ENCODE peak calls at places on chromosomes 12 and 14, in six cellular contexts. S, J, E, K, H and Z are unnamed samples.

GRCh38 chr12:97167598-97167997 is 260.5 kb downstream of the NEDD1 start:
- DNase-seq in S (no peak), J (no peak), E (no peak), K (no peak), H (no peak), Z (no peak)

GRCh38 chr12:87074801-87075200 is 818.6 kb upstream of the MGAT4C start:
- DNase-seq in S (no peak), J (no peak), E (no peak), K (no peak), H (no peak), Z (no peak)

GRCh38 chr12:78802593-78802992 is 62.0 kb upstream of the SYT1 start:
- DNase-seq in S (peak; percentile 64), J (no peak), E (no peak), K (no peak), H (no peak), Z (no peak)

GRCh38 chr14:68695326-68695768 is 97.5 kb downstream of the ZFP36L1 start:
- DNase-seq in S (peak; percentile 99), J (no peak), E (peak; percentile 63), K (no peak), H (no peak), Z (peak; percentile 45)

GRCh38 chr12:9933966-9934365 is 1.8 kb upstream of the CLEC2A start:
- DNase-seq in S (no peak), J (no peak), E (no peak), K (no peak), H (no peak), Z (no peak)

GRCh38 chr12:38664661-38665269 is 240.6 kb downstream of the CPNE8 start:
- DNase-seq in S (peak; percentile 58), J (no peak), E (no peak), K (peak; percentile 44), H (no peak), Z (no peak)

GRCh38 chr14:100534528-100535286 is 52.5 kb downstream of the BEGAIN start:
- DNase-seq in S (no peak), J (peak; percentile 9), E (no peak), K (peak; percentile 48), H (peak; percentile 8), Z (no peak)

GRCh38 chr12:666766-667308 is 3.6 kb upstream of the NINJ2 start:
- DNase-seq in S (peak; percentile 20), J (no peak), E (no peak), K (peak; percentile 7), H (no peak), Z (no peak)

GRCh38 chr12:53806689-53807088 is 54.9 kb upstream of the CISTR start:
- DNase-seq in S (peak; percentile 65), J (no peak), E (no peak), K (no peak), H (no peak), Z (no peak)

GRCh38 chr14:51394391-51394790 is 154.3 kb downstream of the TMX1 start:
- DNase-seq in S (no peak), J (no peak), E (no peak), K (no peak), H (no peak), Z (no peak)

GRCh38 chr14:74491952-74492351 is 1.2 kb downstream of the NPC2 start:
- DNase-seq in S (peak; percentile 64), J (no peak), E (no peak), K (peak; percentile 50), H (no peak), Z (no peak)

GRCh38 chr14:37417833-37418232 is 177.2 kb downstream of the FOXA1 start:
- DNase-seq in S (no peak), J (no peak), E (no peak), K (no peak), H (no peak), Z (no peak)

GRCh38 chr12:83954071-83954789 is 958.4 kb downstream of the SLC6A15 start:
- DNase-seq in S (no peak), J (no peak), E (no peak), K (peak; percentile 2), H (no peak), Z (no peak)

GRCh38 chr14:50047274-50047676 is 69.1 kb downstream of the VCPKMT start:
- DNase-seq in S (no peak), J (no peak), E (no peak), K (no peak), H (no peak), Z (no peak)

GRCh38 chr12:1605129-1606020 is 11.0 kb upstream of the FBXL14 start:
- DNase-seq in S (peak; percentile 83), J (peak; percentile 46), E (peak; percentile 57), K (peak; percentile 84), H (peak; percentile 31), Z (peak; percentile 45)

GRCh38 chr12:65122661-65123060 is 1.6 kb upstream of the WIF1 start:
- DNase-seq in S (no peak), J (no peak), E (no peak), K (peak; percentile 20), H (no peak), Z (no peak)

GRCh38 chr14:103483600-103483999 is 39.0 kb downstream of the CKB start:
- DNase-seq in S (peak; percentile 97), J (no peak), E (no peak), K (no peak), H (no peak), Z (no peak)

GRCh38 chr12:127998936-127999467 is 268.0 kb upstream of the TMEM132C start:
- DNase-seq in S (no peak), J (no peak), E (no peak), K (no peak), H (no peak), Z (no peak)

GRCh38 chr12:57863676-57864075 is 17.1 kb upstream of the CTDSP2 start:
- DNase-seq in S (no peak), J (no peak), E (no peak), K (no peak), H (no peak), Z (no peak)

GRCh38 chr12:108173160-108173559 is 44.1 kb downstream of the WSCD2 start:
- DNase-seq in S (no peak), J (no peak), E (no peak), K (peak; percentile 41), H (no peak), Z (no peak)

GRCh38 chr12:77924703-77925102 is 94.0 kb downstream of the NAV3 start:
- DNase-seq in S (no peak), J (no peak), E (no peak), K (no peak), H (no peak), Z (no peak)

GRCh38 chr14:103382375-103382774 is 2.8 kb upstream of the MARK3 start:
- DNase-seq in S (peak; percentile 78), J (no peak), E (no peak), K (no peak), H (no peak), Z (no peak)

GRCh38 chr12:48977290-48978281 is 536 bp upstream of the WNT1 start:
- DNase-seq in S (peak; percentile 54), J (no peak), E (peak; percentile 75), K (peak; percentile 82), H (peak; percentile 79), Z (peak; percentile 87)

GRCh38 chr12:105409881-105410471 is 79.5 kb downstream of the C12orf75 start:
- DNase-seq in S (peak; percentile 41), J (peak; percentile 20), E (peak; percentile 30), K (no peak), H (no peak), Z (no peak)

GRCh38 chr12:124713041-124713435 is 145.6 kb upstream of the NCOR2 start:
- DNase-seq in S (no peak), J (peak; percentile 42), E (peak; percentile 66), K (no peak), H (no peak), Z (no peak)

GRCh38 chr12:68036642-68037041 is 47.4 kb downstream of the IFNG-AS1 start:
- DNase-seq in S (no peak), J (no peak), E (no peak), K (no peak), H (no peak), Z (peak; percentile 54)

GRCh38 chr14:99230271-99231141 is 41.5 kb downstream of the BCL11B start:
- DNase-seq in S (peak; percentile 53), J (no peak), E (no peak), K (peak; percentile 64), H (no peak), Z (peak; percentile 78)

GRCh38 chr12:57845478-57846284 is 848 bp downstream of the CTDSP2 start:
- DNase-seq in S (peak; percentile 56), J (peak; percentile 81), E (peak; percentile 81), K (peak; percentile 83), H (peak; percentile 68), Z (peak; percentile 65)

GRCh38 chr12:108623577-108623976 is 10.1 kb downstream of the SELPLG start:
- DNase-seq in S (no peak), J (no peak), E (no peak), K (no peak), H (no peak), Z (no peak)

DNA sequence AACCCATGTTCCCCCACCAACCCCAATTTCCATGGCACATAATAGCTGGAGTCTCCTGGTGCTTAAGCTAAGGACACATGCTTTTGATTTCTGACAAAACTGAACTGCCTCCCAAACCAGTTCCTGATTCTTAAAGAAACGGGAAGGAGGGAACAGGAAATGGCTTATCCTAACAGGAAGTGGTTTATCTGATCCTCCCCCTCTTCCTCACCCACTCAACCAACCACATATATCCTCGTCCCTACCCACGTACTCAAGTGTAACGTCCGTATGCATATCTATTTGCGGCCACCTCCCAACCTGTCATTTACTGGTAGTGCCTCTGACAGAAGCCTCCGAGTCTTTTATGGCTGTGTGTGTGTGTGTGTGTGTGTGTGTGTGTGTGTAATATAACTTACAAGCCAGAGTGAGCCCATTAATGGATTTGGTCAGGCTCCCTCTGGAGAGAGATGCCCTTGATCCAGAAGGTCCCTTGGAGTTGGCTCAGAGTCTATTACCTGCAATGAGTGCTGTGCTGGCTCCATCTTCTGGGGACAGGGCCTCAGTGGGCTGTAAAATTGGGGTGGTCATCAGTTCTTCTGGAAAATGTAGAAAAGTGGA is 7.7 kb downstream of the DAZAP2 start:
- DNase-seq in S (no peak), J (no peak), E (no peak), K (no peak), H (no peak), Z (peak; percentile 24)
- TF ChIP-seq CTCF in S (no peak), J (no peak), E (no peak), K (no peak), H (no peak), Z (no peak)

DNA sequence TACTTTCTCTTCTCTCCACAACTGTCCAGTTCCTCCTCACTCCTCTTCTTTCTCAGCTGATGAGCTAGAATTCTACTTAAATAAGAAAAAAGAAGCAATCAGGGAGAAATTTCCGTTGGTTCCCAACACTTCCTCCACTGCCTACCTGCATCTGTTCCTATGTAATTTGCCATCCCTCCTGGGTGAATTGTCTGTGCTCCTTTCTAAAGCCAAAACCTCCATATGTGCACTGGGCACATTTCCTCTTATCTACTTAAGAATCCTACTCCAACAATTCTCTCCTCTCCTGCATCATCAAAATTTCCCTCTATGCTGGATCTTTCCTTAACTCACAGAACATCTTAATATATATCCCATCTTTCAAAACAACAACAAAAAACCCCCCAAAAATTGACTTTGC is 35.2 kb downstream of the GPR65 start:
- DNase-seq in S (no peak), J (no peak), E (no peak), K (no peak), H (no peak), Z (no peak)
- TF ChIP-seq CTCF in S (no peak), J (no peak), E (no peak), K (no peak), H (no peak), Z (no peak)

GRCh38 chr12:85759217-85759616 is 77.0 kb downstream of the RASSF9 start:
- DNase-seq in S (no peak), J (no peak), E (no peak), K (no peak), H (no peak), Z (no peak)

GRCh38 chr12:85755760-85756159 is 80.4 kb downstream of the RASSF9 start:
- DNase-seq in S (peak; percentile 16), J (no peak), E (no peak), K (no peak), H (no peak), Z (no peak)
- TF ChIP-seq CTCF in S (no peak), J (no peak), E (no peak), K (no peak), H (no peak), Z (no peak)

GRCh38 chr12:94289551-94290312 is 141.4 kb downstream of the PLXNC1 start:
- DNase-seq in S (peak; percentile 17), J (no peak), E (no peak), K (peak; percentile 39), H (no peak), Z (no peak)
- TF ChIP-seq CTCF in S (no peak), J (no peak), E (no peak), K (no peak), H (no peak), Z (no peak)